ENCODE peak calls at places on chromosomes 7 and 10, in five cellular contexts. One of them, this sample, is unnamed.

GRCh38 chr7:105493196-105493927 is 28.7 kb downstream of the PUS7 start:
- DNase-seq in mucosa of gallbladder: no peak
- DNase-seq in naive thymus-derived CD8-positive, alpha-beta T cell: no peak
- DNase-seq in activated CD8-positive, alpha-beta memory T cell treated with anti-CD3 and anti-CD28 coated beads, Interleukin-2, amount 50 U/mL, for 4 hours: no peak
- DNase-seq in stimulated activated CD8-positive, alpha-beta memory T cell treated with anti-CD3 and anti-CD28 coated beads, Interleukin-15, amount 100 ng/mL, for 24 hours: no peak
- DNase-seq in this sample: no peak

GRCh38 chr10:44473146-44473545 is 88.2 kb upstream of the CXCL12 start:
- DNase-seq in mucosa of gallbladder: no peak
- DNase-seq in activated CD8-positive, alpha-beta memory T cell treated with anti-CD3 and anti-CD28 coated beads, Interleukin-2, amount 50 U/mL, for 4 hours: no peak
- DNase-seq in naive thymus-derived CD8-positive, alpha-beta T cell: no peak
- DNase-seq in stimulated activated CD8-positive, alpha-beta memory T cell treated with anti-CD3 and anti-CD28 coated beads, Interleukin-15, amount 100 ng/mL, for 24 hours: no peak
- DNase-seq in this sample: no peak

GRCh38 chr10:45490277-45490676 is 116.3 kb downstream of the ALOX5 start:
- DNase-seq in mucosa of gallbladder: no peak
- DNase-seq in activated CD8-positive, alpha-beta memory T cell treated with anti-CD3 and anti-CD28 coated beads, Interleukin-2, amount 50 U/mL, for 4 hours: no peak
- DNase-seq in naive thymus-derived CD8-positive, alpha-beta T cell: no peak
- DNase-seq in stimulated activated CD8-positive, alpha-beta memory T cell treated with anti-CD3 and anti-CD28 coated beads, Interleukin-15, amount 100 ng/mL, for 24 hours: no peak
- DNase-seq in this sample: no peak

GRCh38 chr10:5596611-5597341 is 69.6 kb downstream of the ASB13 start:
- DNase-seq in naive thymus-derived CD8-positive, alpha-beta T cell: no peak
- DNase-seq in activated CD8-positive, alpha-beta memory T cell treated with anti-CD3 and anti-CD28 coated beads, Interleukin-2, amount 50 U/mL, for 4 hours: no peak
- DNase-seq in mucosa of gallbladder: no peak
- DNase-seq in stimulated activated CD8-positive, alpha-beta memory T cell treated with anti-CD3 and anti-CD28 coated beads, Interleukin-15, amount 100 ng/mL, for 24 hours: no peak
- DNase-seq in this sample: no peak

GRCh38 chr7:42832672-42833071 is 79.2 kb downstream of the C7orf25 start:
- DNase-seq in naive thymus-derived CD8-positive, alpha-beta T cell: no peak
- DNase-seq in mucosa of gallbladder: no peak
- DNase-seq in activated CD8-positive, alpha-beta memory T cell treated with anti-CD3 and anti-CD28 coated beads, Interleukin-2, amount 50 U/mL, for 4 hours: no peak
- DNase-seq in stimulated activated CD8-positive, alpha-beta memory T cell treated with anti-CD3 and anti-CD28 coated beads, Interleukin-15, amount 100 ng/mL, for 24 hours: no peak
- DNase-seq in this sample: no peak

GRCh38 chr7:157188091-157188665 is 49.5 kb downstream of the UBE3C start:
- DNase-seq in activated CD8-positive, alpha-beta memory T cell treated with anti-CD3 and anti-CD28 coated beads, Interleukin-2, amount 50 U/mL, for 4 hours: no peak
- DNase-seq in mucosa of gallbladder: no peak
- DNase-seq in stimulated activated CD8-positive, alpha-beta memory T cell treated with anti-CD3 and anti-CD28 coated beads, Interleukin-15, amount 100 ng/mL, for 24 hours: no peak
- DNase-seq in naive thymus-derived CD8-positive, alpha-beta T cell: no peak
- DNase-seq in this sample: no peak

GRCh38 chr7:31114593-31115343 is 62.7 kb downstream of the ADCYAP1R1 start:
- DNase-seq in naive thymus-derived CD8-positive, alpha-beta T cell: no peak
- DNase-seq in mucosa of gallbladder: peak
- DNase-seq in activated CD8-positive, alpha-beta memory T cell treated with anti-CD3 and anti-CD28 coated beads, Interleukin-2, amount 50 U/mL, for 4 hours: no peak
- DNase-seq in stimulated activated CD8-positive, alpha-beta memory T cell treated with anti-CD3 and anti-CD28 coated beads, Interleukin-15, amount 100 ng/mL, for 24 hours: no peak
- DNase-seq in this sample: no peak

GRCh38 chr10:78811174-78811573 is 257.6 kb upstream of the ZMIZ1 start:
- DNase-seq in activated CD8-positive, alpha-beta memory T cell treated with anti-CD3 and anti-CD28 coated beads, Interleukin-2, amount 50 U/mL, for 4 hours: no peak
- DNase-seq in stimulated activated CD8-positive, alpha-beta memory T cell treated with anti-CD3 and anti-CD28 coated beads, Interleukin-15, amount 100 ng/mL, for 24 hours: no peak
- DNase-seq in mucosa of gallbladder: no peak
- DNase-seq in naive thymus-derived CD8-positive, alpha-beta T cell: no peak
- DNase-seq in this sample: no peak

GRCh38 chr7:120185940-120186682 is 86.9 kb upstream of the KCND2 start:
- DNase-seq in stimulated activated CD8-positive, alpha-beta memory T cell treated with anti-CD3 and anti-CD28 coated beads, Interleukin-15, amount 100 ng/mL, for 24 hours: no peak
- DNase-seq in mucosa of gallbladder: no peak
- DNase-seq in activated CD8-positive, alpha-beta memory T cell treated with anti-CD3 and anti-CD28 coated beads, Interleukin-2, amount 50 U/mL, for 4 hours: no peak
- DNase-seq in naive thymus-derived CD8-positive, alpha-beta T cell: no peak
- DNase-seq in this sample: no peak

GRCh38 chr10:23643396-23643795 is 204.5 kb downstream of the OTUD1 start:
- DNase-seq in stimulated activated CD8-positive, alpha-beta memory T cell treated with anti-CD3 and anti-CD28 coated beads, Interleukin-15, amount 100 ng/mL, for 24 hours: no peak
- DNase-seq in mucosa of gallbladder: no peak
- DNase-seq in naive thymus-derived CD8-positive, alpha-beta T cell: no peak
- DNase-seq in activated CD8-positive, alpha-beta memory T cell treated with anti-CD3 and anti-CD28 coated beads, Interleukin-2, amount 50 U/mL, for 4 hours: no peak
- DNase-seq in this sample: no peak

GRCh38 chr10:92720306-92721165 is 30.8 kb downstream of the HHEX start:
- DNase-seq in stimulated activated CD8-positive, alpha-beta memory T cell treated with anti-CD3 and anti-CD28 coated beads, Interleukin-15, amount 100 ng/mL, for 24 hours: no peak
- DNase-seq in naive thymus-derived CD8-positive, alpha-beta T cell: no peak
- DNase-seq in activated CD8-positive, alpha-beta memory T cell treated with anti-CD3 and anti-CD28 coated beads, Interleukin-2, amount 50 U/mL, for 4 hours: no peak
- DNase-seq in mucosa of gallbladder: no peak
- DNase-seq in this sample: peak

GRCh38 chr7:55185321-55185802 is 166.5 kb downstream of the EGFR start:
- DNase-seq in mucosa of gallbladder: no peak
- DNase-seq in naive thymus-derived CD8-positive, alpha-beta T cell: no peak
- DNase-seq in stimulated activated CD8-positive, alpha-beta memory T cell treated with anti-CD3 and anti-CD28 coated beads, Interleukin-15, amount 100 ng/mL, for 24 hours: no peak
- DNase-seq in activated CD8-positive, alpha-beta memory T cell treated with anti-CD3 and anti-CD28 coated beads, Interleukin-2, amount 50 U/mL, for 4 hours: no peak
- DNase-seq in this sample: no peak

GRCh38 chr7:99860281-99861127 is 16.3 kb downstream of the OR2AE1 start:
- DNase-seq in activated CD8-positive, alpha-beta memory T cell treated with anti-CD3 and anti-CD28 coated beads, Interleukin-2, amount 50 U/mL, for 4 hours: no peak
- DNase-seq in stimulated activated CD8-positive, alpha-beta memory T cell treated with anti-CD3 and anti-CD28 coated beads, Interleukin-15, amount 100 ng/mL, for 24 hours: no peak
- DNase-seq in naive thymus-derived CD8-positive, alpha-beta T cell: no peak
- DNase-seq in mucosa of gallbladder: peak
- DNase-seq in this sample: no peak

GRCh38 chr7:114806590-114807167 is 115.2 kb upstream of the MDFIC start:
- DNase-seq in activated CD8-positive, alpha-beta memory T cell treated with anti-CD3 and anti-CD28 coated beads, Interleukin-2, amount 50 U/mL, for 4 hours: no peak
- DNase-seq in mucosa of gallbladder: no peak
- DNase-seq in naive thymus-derived CD8-positive, alpha-beta T cell: no peak
- DNase-seq in stimulated activated CD8-positive, alpha-beta memory T cell treated with anti-CD3 and anti-CD28 coated beads, Interleukin-15, amount 100 ng/mL, for 24 hours: no peak
- DNase-seq in this sample: no peak

GRCh38 chr10:79070611-79071534 is 2.1 kb downstream of the ZMIZ1 start:
- DNase-seq in naive thymus-derived CD8-positive, alpha-beta T cell: no peak
- DNase-seq in activated CD8-positive, alpha-beta memory T cell treated with anti-CD3 and anti-CD28 coated beads, Interleukin-2, amount 50 U/mL, for 4 hours: no peak
- DNase-seq in stimulated activated CD8-positive, alpha-beta memory T cell treated with anti-CD3 and anti-CD28 coated beads, Interleukin-15, amount 100 ng/mL, for 24 hours: no peak
- DNase-seq in mucosa of gallbladder: peak
- DNase-seq in this sample: no peak

GRCh38 chr10:73837072-73837471 is 25.7 kb upstream of the NDST2 start:
- DNase-seq in activated CD8-positive, alpha-beta memory T cell treated with anti-CD3 and anti-CD28 coated beads, Interleukin-2, amount 50 U/mL, for 4 hours: no peak
- DNase-seq in stimulated activated CD8-positive, alpha-beta memory T cell treated with anti-CD3 and anti-CD28 coated beads, Interleukin-15, amount 100 ng/mL, for 24 hours: no peak
- DNase-seq in naive thymus-derived CD8-positive, alpha-beta T cell: no peak
- DNase-seq in mucosa of gallbladder: no peak
- DNase-seq in this sample: no peak

GRCh38 chr10:102086196-102086595 is 21.0 kb downstream of the HPS6 start:
- DNase-seq in naive thymus-derived CD8-positive, alpha-beta T cell: no peak
- DNase-seq in stimulated activated CD8-positive, alpha-beta memory T cell treated with anti-CD3 and anti-CD28 coated beads, Interleukin-15, amount 100 ng/mL, for 24 hours: no peak
- DNase-seq in mucosa of gallbladder: no peak
- DNase-seq in activated CD8-positive, alpha-beta memory T cell treated with anti-CD3 and anti-CD28 coated beads, Interleukin-2, amount 50 U/mL, for 4 hours: no peak
- DNase-seq in this sample: no peak

GRCh38 chr7:152176797-152177196 is 151.3 kb downstream of the GALNT11 start:
- DNase-seq in mucosa of gallbladder: no peak
- DNase-seq in naive thymus-derived CD8-positive, alpha-beta T cell: no peak
- DNase-seq in stimulated activated CD8-positive, alpha-beta memory T cell treated with anti-CD3 and anti-CD28 coated beads, Interleukin-15, amount 100 ng/mL, for 24 hours: no peak
- DNase-seq in activated CD8-positive, alpha-beta memory T cell treated with anti-CD3 and anti-CD28 coated beads, Interleukin-2, amount 50 U/mL, for 4 hours: no peak
- DNase-seq in this sample: peak

GRCh38 chr7:35362341-35362740 is 108.4 kb upstream of the TBX20 start:
- DNase-seq in naive thymus-derived CD8-positive, alpha-beta T cell: no peak
- DNase-seq in mucosa of gallbladder: no peak
- DNase-seq in activated CD8-positive, alpha-beta memory T cell treated with anti-CD3 and anti-CD28 coated beads, Interleukin-2, amount 50 U/mL, for 4 hours: no peak
- DNase-seq in stimulated activated CD8-positive, alpha-beta memory T cell treated with anti-CD3 and anti-CD28 coated beads, Interleukin-15, amount 100 ng/mL, for 24 hours: no peak
- DNase-seq in this sample: no peak

GRCh38 chr10:74510594-74510993 is 315.8 kb upstream of the KAT6B start:
- DNase-seq in mucosa of gallbladder: no peak
- DNase-seq in activated CD8-positive, alpha-beta memory T cell treated with anti-CD3 and anti-CD28 coated beads, Interleukin-2, amount 50 U/mL, for 4 hours: no peak
- DNase-seq in naive thymus-derived CD8-positive, alpha-beta T cell: no peak
- DNase-seq in stimulated activated CD8-positive, alpha-beta memory T cell treated with anti-CD3 and anti-CD28 coated beads, Interleukin-15, amount 100 ng/mL, for 24 hours: no peak
- DNase-seq in this sample: no peak

GRCh38 chr7:76294344-76295024 is 8.0 kb upstream of the HSPB1 start:
- DNase-seq in stimulated activated CD8-positive, alpha-beta memory T cell treated with anti-CD3 and anti-CD28 coated beads, Interleukin-15, amount 100 ng/mL, for 24 hours: no peak
- DNase-seq in mucosa of gallbladder: peak
- DNase-seq in naive thymus-derived CD8-positive, alpha-beta T cell: no peak
- DNase-seq in activated CD8-positive, alpha-beta memory T cell treated with anti-CD3 and anti-CD28 coated beads, Interleukin-2, amount 50 U/mL, for 4 hours: no peak
- DNase-seq in this sample: peak

GRCh38 chr10:30216811-30217210 is 132.3 kb downstream of the MTPAP start:
- DNase-seq in naive thymus-derived CD8-positive, alpha-beta T cell: no peak
- DNase-seq in stimulated activated CD8-positive, alpha-beta memory T cell treated with anti-CD3 and anti-CD28 coated beads, Interleukin-15, amount 100 ng/mL, for 24 hours: no peak
- DNase-seq in activated CD8-positive, alpha-beta memory T cell treated with anti-CD3 and anti-CD28 coated beads, Interleukin-2, amount 50 U/mL, for 4 hours: no peak
- DNase-seq in mucosa of gallbladder: no peak
- DNase-seq in this sample: no peak

GRCh38 chr10:29430101-29430500 is 141.2 kb downstream of the LYZL1 start:
- DNase-seq in activated CD8-positive, alpha-beta memory T cell treated with anti-CD3 and anti-CD28 coated beads, Interleukin-2, amount 50 U/mL, for 4 hours: no peak
- DNase-seq in mucosa of gallbladder: no peak
- DNase-seq in stimulated activated CD8-positive, alpha-beta memory T cell treated with anti-CD3 and anti-CD28 coated beads, Interleukin-15, amount 100 ng/mL, for 24 hours: no peak
- DNase-seq in naive thymus-derived CD8-positive, alpha-beta T cell: no peak
- DNase-seq in this sample: no peak

GRCh38 chr10:76946268-76946667 is 691.3 kb downstream of the KCNMA1 start:
- DNase-seq in mucosa of gallbladder: no peak
- DNase-seq in naive thymus-derived CD8-positive, alpha-beta T cell: no peak
- DNase-seq in activated CD8-positive, alpha-beta memory T cell treated with anti-CD3 and anti-CD28 coated beads, Interleukin-2, amount 50 U/mL, for 4 hours: no peak
- DNase-seq in stimulated activated CD8-positive, alpha-beta memory T cell treated with anti-CD3 and anti-CD28 coated beads, Interleukin-15, amount 100 ng/mL, for 24 hours: no peak
- DNase-seq in this sample: no peak

GRCh38 chr10:1824928-1825327 is 87.6 kb upstream of the ADARB2 start:
- DNase-seq in stimulated activated CD8-positive, alpha-beta memory T cell treated with anti-CD3 and anti-CD28 coated beads, Interleukin-15, amount 100 ng/mL, for 24 hours: no peak
- DNase-seq in mucosa of gallbladder: no peak
- DNase-seq in activated CD8-positive, alpha-beta memory T cell treated with anti-CD3 and anti-CD28 coated beads, Interleukin-2, amount 50 U/mL, for 4 hours: no peak
- DNase-seq in naive thymus-derived CD8-positive, alpha-beta T cell: no peak
- DNase-seq in this sample: peak

GRCh38 chr10:17645591-17646345 is 1.8 kb downstream of the STAM start:
- DNase-seq in stimulated activated CD8-positive, alpha-beta memory T cell treated with anti-CD3 and anti-CD28 coated beads, Interleukin-15, amount 100 ng/mL, for 24 hours: no peak
- DNase-seq in mucosa of gallbladder: no peak
- DNase-seq in activated CD8-positive, alpha-beta memory T cell treated with anti-CD3 and anti-CD28 coated beads, Interleukin-2, amount 50 U/mL, for 4 hours: no peak
- DNase-seq in naive thymus-derived CD8-positive, alpha-beta T cell: no peak
- DNase-seq in this sample: no peak

GRCh38 chr7:135168489-135169140 is 1.9 kb downstream of the CYREN start:
- DNase-seq in activated CD8-positive, alpha-beta memory T cell treated with anti-CD3 and anti-CD28 coated beads, Interleukin-2, amount 50 U/mL, for 4 hours: no peak
- DNase-seq in stimulated activated CD8-positive, alpha-beta memory T cell treated with anti-CD3 and anti-CD28 coated beads, Interleukin-15, amount 100 ng/mL, for 24 hours: no peak
- DNase-seq in naive thymus-derived CD8-positive, alpha-beta T cell: no peak
- DNase-seq in mucosa of gallbladder: no peak
- DNase-seq in this sample: no peak

GRCh38 chr7:143519411-143520131 is 41.9 kb downstream of the TAS2R41 start:
- DNase-seq in naive thymus-derived CD8-positive, alpha-beta T cell: no peak
- DNase-seq in activated CD8-positive, alpha-beta memory T cell treated with anti-CD3 and anti-CD28 coated beads, Interleukin-2, amount 50 U/mL, for 4 hours: no peak
- DNase-seq in mucosa of gallbladder: no peak
- DNase-seq in stimulated activated CD8-positive, alpha-beta memory T cell treated with anti-CD3 and anti-CD28 coated beads, Interleukin-15, amount 100 ng/mL, for 24 hours: no peak
- DNase-seq in this sample: no peak

GRCh38 chr10:131739201-131739600 is 161.6 kb upstream of the PPP2R2D start:
- DNase-seq in mucosa of gallbladder: no peak
- DNase-seq in stimulated activated CD8-positive, alpha-beta memory T cell treated with anti-CD3 and anti-CD28 coated beads, Interleukin-15, amount 100 ng/mL, for 24 hours: no peak
- DNase-seq in naive thymus-derived CD8-positive, alpha-beta T cell: no peak
- DNase-seq in activated CD8-positive, alpha-beta memory T cell treated with anti-CD3 and anti-CD28 coated beads, Interleukin-2, amount 50 U/mL, for 4 hours: no peak
- DNase-seq in this sample: no peak

GRCh38 chr7:47884675-47885074 is 63.6 kb downstream of the PKD1L1 start:
- DNase-seq in naive thymus-derived CD8-positive, alpha-beta T cell: no peak
- DNase-seq in activated CD8-positive, alpha-beta memory T cell treated with anti-CD3 and anti-CD28 coated beads, Interleukin-2, amount 50 U/mL, for 4 hours: no peak
- DNase-seq in stimulated activated CD8-positive, alpha-beta memory T cell treated with anti-CD3 and anti-CD28 coated beads, Interleukin-15, amount 100 ng/mL, for 24 hours: no peak
- DNase-seq in mucosa of gallbladder: no peak
- DNase-seq in this sample: no peak

GRCh38 chr7:75630549-75630948 is 108.2 kb downstream of the HIP1 start:
- DNase-seq in mucosa of gallbladder: no peak
- DNase-seq in naive thymus-derived CD8-positive, alpha-beta T cell: no peak
- DNase-seq in activated CD8-positive, alpha-beta memory T cell treated with anti-CD3 and anti-CD28 coated beads, Interleukin-2, amount 50 U/mL, for 4 hours: no peak
- DNase-seq in stimulated activated CD8-positive, alpha-beta memory T cell treated with anti-CD3 and anti-CD28 coated beads, Interleukin-15, amount 100 ng/mL, for 24 hours: no peak
- DNase-seq in this sample: no peak

GRCh38 chr10:89001428-89002072 is 11.0 kb downstream of the FAS start:
- DNase-seq in naive thymus-derived CD8-positive, alpha-beta T cell: no peak
- DNase-seq in activated CD8-positive, alpha-beta memory T cell treated with anti-CD3 and anti-CD28 coated beads, Interleukin-2, amount 50 U/mL, for 4 hours: no peak
- DNase-seq in stimulated activated CD8-positive, alpha-beta memory T cell treated with anti-CD3 and anti-CD28 coated beads, Interleukin-15, amount 100 ng/mL, for 24 hours: no peak
- DNase-seq in mucosa of gallbladder: no peak
- DNase-seq in this sample: no peak

GRCh38 chr10:68208424-68209042 is 23.4 kb downstream of the ATOH7 start:
- DNase-seq in stimulated activated CD8-positive, alpha-beta memory T cell treated with anti-CD3 and anti-CD28 coated beads, Interleukin-15, amount 100 ng/mL, for 24 hours: no peak
- DNase-seq in mucosa of gallbladder: peak
- DNase-seq in naive thymus-derived CD8-positive, alpha-beta T cell: no peak
- DNase-seq in activated CD8-positive, alpha-beta memory T cell treated with anti-CD3 and anti-CD28 coated beads, Interleukin-2, amount 50 U/mL, for 4 hours: no peak
- DNase-seq in this sample: no peak

GRCh38 chr10:130757271-130757670 is 554.2 kb downstream of the TCERG1L start:
- DNase-seq in naive thymus-derived CD8-positive, alpha-beta T cell: no peak
- DNase-seq in mucosa of gallbladder: no peak
- DNase-seq in stimulated activated CD8-positive, alpha-beta memory T cell treated with anti-CD3 and anti-CD28 coated beads, Interleukin-15, amount 100 ng/mL, for 24 hours: no peak
- DNase-seq in activated CD8-positive, alpha-beta memory T cell treated with anti-CD3 and anti-CD28 coated beads, Interleukin-2, amount 50 U/mL, for 4 hours: no peak
- DNase-seq in this sample: no peak

GRCh38 chr10:535051-535450 is 154.4 kb downstream of the DIP2C start:
- DNase-seq in activated CD8-positive, alpha-beta memory T cell treated with anti-CD3 and anti-CD28 coated beads, Interleukin-2, amount 50 U/mL, for 4 hours: no peak
- DNase-seq in naive thymus-derived CD8-positive, alpha-beta T cell: no peak
- DNase-seq in stimulated activated CD8-positive, alpha-beta memory T cell treated with anti-CD3 and anti-CD28 coated beads, Interleukin-15, amount 100 ng/mL, for 24 hours: no peak
- DNase-seq in mucosa of gallbladder: no peak
- DNase-seq in this sample: no peak

GRCh38 chr7:22709857-22710256 is 17.1 kb upstream of the IL6 start:
- DNase-seq in mucosa of gallbladder: no peak
- DNase-seq in activated CD8-positive, alpha-beta memory T cell treated with anti-CD3 and anti-CD28 coated beads, Interleukin-2, amount 50 U/mL, for 4 hours: no peak
- DNase-seq in stimulated activated CD8-positive, alpha-beta memory T cell treated with anti-CD3 and anti-CD28 coated beads, Interleukin-15, amount 100 ng/mL, for 24 hours: no peak
- DNase-seq in naive thymus-derived CD8-positive, alpha-beta T cell: no peak
- DNase-seq in this sample: no peak